ENCODE peak calls at places on chromosomes 7 and 10, in four cellular contexts. S, H, L and Z are unnamed samples.

GRCh38 chr7:29208410-29209250 is 14.1 kb downstream of the CHN2 start:
- DNase-seq in S (no peak), H (no peak), L (no peak), Z (no peak)

GRCh38 chr10:125639846-125640245 is 43.1 kb downstream of the TEX36 start:
- DNase-seq in S (no peak), H (no peak), L (peak; percentile 23), Z (no peak)

GRCh38 chr7:2191026-2191425 is 41.7 kb downstream of the MAD1L1 start:
- DNase-seq in S (no peak), H (no peak), L (no peak), Z (no peak)

GRCh38 chr10:104707602-104708160 is 66.6 kb downstream of the SORCS3 start:
- DNase-seq in S (no peak), H (no peak), L (no peak), Z (no peak)

GRCh38 chr7:28674359-28674782 is 262.1 kb downstream of the CREB5 start:
- DNase-seq in S (no peak), H (no peak), L (no peak), Z (no peak)

GRCh38 chr7:80450621-80451308 is 61.1 kb downstream of the GNAT3 start:
- DNase-seq in S (no peak), H (no peak), L (peak; percentile 90), Z (no peak)

GRCh38 chr7:117084286-117084685 is 131.0 kb downstream of the ST7 start:
- DNase-seq in S (no peak), H (no peak), L (no peak), Z (no peak)

GRCh38 chr10:120415709-120416330 is 41.2 kb upstream of the PLPP4 start:
- DNase-seq in S (no peak), H (no peak), L (peak; percentile 89), Z (no peak)

GRCh38 chr10:86305521-86305920 is 61.1 kb downstream of the GRID1 start:
- DNase-seq in S (no peak), H (no peak), L (no peak), Z (no peak)

GRCh38 chr7:101635484-101635883 is 6.4 kb upstream of the MYL10 start:
- DNase-seq in S (no peak), H (no peak), L (no peak), Z (no peak)

GRCh38 chr10:116256749-116257259 is 16.2 kb downstream of the GFRA1 start:
- DNase-seq in S (no peak), H (no peak), L (no peak), Z (no peak)

GRCh38 chr10:21961847-21962246 is 41.7 kb downstream of the DNAJC1 start:
- DNase-seq in S (no peak), H (no peak), L (peak; percentile 5), Z (no peak)

GRCh38 chr10:12350167-12350872 is 973 bp downstream of the CAMK1D start:
- DNase-seq in S (no peak), H (peak; percentile 32), L (peak; percentile 33), Z (peak; percentile 40)

GRCh38 chr10:6738464-6738824 is 158.4 kb upstream of the PRKCQ start:
- DNase-seq in S (no peak), H (no peak), L (peak; percentile 13), Z (no peak)

GRCh38 chr7:149865437-149865836 is 8.3 kb upstream of the ATP6V0E2 start:
- DNase-seq in S (no peak), H (peak; percentile 47), L (peak; percentile 20), Z (peak; percentile 50)

GRCh38 chr10:122149607-122150505 is 121.2 kb upstream of the BTBD16 start:
- DNase-seq in S (peak; percentile 41), H (no peak), L (no peak), Z (no peak)

GRCh38 chr10:131876543-131876942 is 24.3 kb upstream of the PPP2R2D start:
- DNase-seq in S (no peak), H (no peak), L (no peak), Z (no peak)

GRCh38 chr7:1248077-1248458 is 15.4 kb downstream of the UNCX start:
- DNase-seq in S (no peak), H (no peak), L (no peak), Z (no peak)

GRCh38 chr7:35908305-35909223 is 107.7 kb downstream of the SEPTIN7 start:
- DNase-seq in S (no peak), H (no peak), L (no peak), Z (no peak)